ENCODE peak calls at places on chromosome 9, in eight cellular contexts. One of them, this sample, is unnamed. For H3K4me1, the result is how much of the 10 kb centered on the place peaks cover.

GRCh38 chr9:21252727-21253547 is 13.1 kb upstream of the IFNA14 start:
- DNase-seq in SK-N-SH: peak
- DNase-seq in tibial nerve: peak
- DNase-seq in neuronal stem cell: peak
- DNase-seq in psoas muscle: no peak
- DNase-seq in upper lobe of left lung: no peak
- DNase-seq in MM.1S: peak
- DNase-seq in hepatocyte: peak
- DNase-seq in this sample: no peak

GRCh38 chr9:82598254-82599039 is 464.5 kb downstream of the RASEF start:
- DNase-seq in MM.1S: no peak
- DNase-seq in tibial nerve: no peak
- DNase-seq in psoas muscle: no peak
- DNase-seq in upper lobe of left lung: no peak
- DNase-seq in hepatocyte: no peak
- DNase-seq in SK-N-SH: peak
- DNase-seq in neuronal stem cell: no peak
- DNase-seq in this sample: no peak

GRCh38 chr9:91419222-91420191 is 4.1 kb downstream of the NFIL3 start:
- DNase-seq in hepatocyte: peak
- DNase-seq in tibial nerve: peak
- DNase-seq in upper lobe of left lung: no peak
- DNase-seq in SK-N-SH: peak
- DNase-seq in MM.1S: peak
- DNase-seq in psoas muscle: peak
- DNase-seq in neuronal stem cell: no peak
- DNase-seq in this sample: no peak

GRCh38 chr9:125106285-125106893 is 36.9 kb downstream of the SCAI start:
- DNase-seq in psoas muscle: no peak
- DNase-seq in neuronal stem cell: no peak
- DNase-seq in tibial nerve: no peak
- DNase-seq in MM.1S: no peak
- DNase-seq in SK-N-SH: no peak
- DNase-seq in hepatocyte: no peak
- DNase-seq in upper lobe of left lung: no peak
- DNase-seq in this sample: no peak

GRCh38 chr9:134913713-134914500 is 3.8 kb downstream of the FCN1 start:
- DNase-seq in tibial nerve: no peak
- DNase-seq in neuronal stem cell: no peak
- DNase-seq in upper lobe of left lung: no peak
- DNase-seq in MM.1S: no peak
- DNase-seq in hepatocyte: no peak
- DNase-seq in SK-N-SH: no peak
- DNase-seq in psoas muscle: no peak
- DNase-seq in this sample: no peak

GRCh38 chr9:126347911-126348760 is 21.5 kb downstream of the MVB12B start:
- DNase-seq in neuronal stem cell: no peak
- DNase-seq in MM.1S: no peak
- DNase-seq in upper lobe of left lung: no peak
- DNase-seq in tibial nerve: no peak
- DNase-seq in hepatocyte: no peak
- DNase-seq in psoas muscle: no peak
- DNase-seq in SK-N-SH: no peak
- DNase-seq in this sample: peak

GRCh38 chr9:16794871-16795639 is 75.4 kb downstream of the BNC2 start:
- DNase-seq in psoas muscle: peak
- DNase-seq in hepatocyte: peak
- DNase-seq in neuronal stem cell: no peak
- DNase-seq in tibial nerve: peak
- DNase-seq in MM.1S: no peak
- DNase-seq in SK-N-SH: no peak
- DNase-seq in upper lobe of left lung: no peak
- DNase-seq in this sample: no peak

GRCh38 chr9:81622471-81623245 is 66.7 kb downstream of the TLE1 start:
- DNase-seq in tibial nerve: no peak
- DNase-seq in psoas muscle: no peak
- DNase-seq in SK-N-SH: no peak
- DNase-seq in upper lobe of left lung: peak
- DNase-seq in neuronal stem cell: no peak
- DNase-seq in MM.1S: no peak
- DNase-seq in hepatocyte: no peak
- DNase-seq in this sample: no peak

GRCh38 chr9:96612105-96612965 is 7.3 kb downstream of the CDC14B start:
- DNase-seq in upper lobe of left lung: no peak
- DNase-seq in tibial nerve: peak
- DNase-seq in hepatocyte: peak
- DNase-seq in SK-N-SH: peak
- DNase-seq in psoas muscle: peak
- DNase-seq in MM.1S: no peak
- DNase-seq in neuronal stem cell: peak
- DNase-seq in this sample: peak

GRCh38 chr9:31639444-31639843 is 745.0 kb upstream of the ACO1 start:
- DNase-seq in tibial nerve: no peak
- DNase-seq in upper lobe of left lung: no peak
- DNase-seq in MM.1S: no peak
- DNase-seq in neuronal stem cell: no peak
- DNase-seq in hepatocyte: no peak
- DNase-seq in SK-N-SH: no peak
- DNase-seq in psoas muscle: no peak
- DNase-seq in this sample: no peak

GRCh38 chr9:110427497-110428104 is 89.9 kb upstream of the TXNDC8 start:
- DNase-seq in hepatocyte: peak
- DNase-seq in psoas muscle: peak
- DNase-seq in SK-N-SH: peak
- DNase-seq in MM.1S: peak
- DNase-seq in upper lobe of left lung: no peak
- DNase-seq in tibial nerve: peak
- DNase-seq in neuronal stem cell: peak
- DNase-seq in this sample: no peak

GRCh38 chr9:123283455-123283854 is 15.1 kb upstream of the STRBP start:
- DNase-seq in neuronal stem cell: no peak
- DNase-seq in psoas muscle: no peak
- DNase-seq in MM.1S: no peak
- DNase-seq in SK-N-SH: no peak
- DNase-seq in tibial nerve: no peak
- DNase-seq in hepatocyte: no peak
- DNase-seq in upper lobe of left lung: no peak
- DNase-seq in this sample: no peak

GRCh38 chr9:2486988-2487387 is 134.6 kb upstream of the VLDLR start:
- DNase-seq in upper lobe of left lung: no peak
- DNase-seq in neuronal stem cell: no peak
- DNase-seq in SK-N-SH: no peak
- DNase-seq in psoas muscle: no peak
- DNase-seq in hepatocyte: no peak
- DNase-seq in MM.1S: no peak
- DNase-seq in tibial nerve: no peak
- DNase-seq in this sample: no peak

GRCh38 chr9:123453904-123454321 is 97.9 kb downstream of the CRB2 start:
- DNase-seq in tibial nerve: no peak
- DNase-seq in upper lobe of left lung: no peak
- DNase-seq in SK-N-SH: no peak
- DNase-seq in MM.1S: no peak
- DNase-seq in neuronal stem cell: no peak
- DNase-seq in hepatocyte: no peak
- DNase-seq in psoas muscle: no peak
- DNase-seq in this sample: peak

GRCh38 chr9:112245126-112245525 is 70.0 kb upstream of the SUSD1 start:
- DNase-seq in neuronal stem cell: no peak
- DNase-seq in MM.1S: no peak
- DNase-seq in psoas muscle: no peak
- DNase-seq in upper lobe of left lung: no peak
- DNase-seq in hepatocyte: no peak
- DNase-seq in SK-N-SH: no peak
- DNase-seq in tibial nerve: no peak
- DNase-seq in this sample: no peak

GRCh38 chr9:128340691-128341434 is 536 bp downstream of the SLC27A4 start:
- DNase-seq in tibial nerve: no peak
- DNase-seq in upper lobe of left lung: no peak
- DNase-seq in psoas muscle: no peak
- DNase-seq in SK-N-SH: peak
- DNase-seq in neuronal stem cell: no peak
- DNase-seq in hepatocyte: peak
- DNase-seq in MM.1S: peak
- DNase-seq in this sample: no peak

GRCh38 chr9:129160712-129161533 is 17.1 kb downstream of the IER5L start:
- DNase-seq in MM.1S: no peak
- DNase-seq in hepatocyte: no peak
- DNase-seq in upper lobe of left lung: no peak
- DNase-seq in psoas muscle: no peak
- DNase-seq in tibial nerve: no peak
- DNase-seq in neuronal stem cell: no peak
- DNase-seq in SK-N-SH: no peak
- DNase-seq in this sample: no peak

GRCh38 chr9:136241540-136241939 is 4.1 kb downstream of the QSOX2 start:
- DNase-seq in SK-N-SH: no peak
- DNase-seq in tibial nerve: no peak
- DNase-seq in MM.1S: no peak
- DNase-seq in upper lobe of left lung: peak
- DNase-seq in hepatocyte: no peak
- DNase-seq in neuronal stem cell: no peak
- DNase-seq in psoas muscle: no peak
- DNase-seq in this sample: no peak
- H3K4me1 ChIP-seq in SK-N-SH: under half
- H3K4me1 ChIP-seq in tibial nerve: under half
- H3K4me1 ChIP-seq in MM.1S: under half
- H3K4me1 ChIP-seq in upper lobe of left lung: under half
- H3K4me1 ChIP-seq in hepatocyte: under half
- H3K4me1 ChIP-seq in neuronal stem cell: under half
- H3K4me1 ChIP-seq in psoas muscle: under half
- H3K4me1 ChIP-seq in this sample: under half

DNA sequence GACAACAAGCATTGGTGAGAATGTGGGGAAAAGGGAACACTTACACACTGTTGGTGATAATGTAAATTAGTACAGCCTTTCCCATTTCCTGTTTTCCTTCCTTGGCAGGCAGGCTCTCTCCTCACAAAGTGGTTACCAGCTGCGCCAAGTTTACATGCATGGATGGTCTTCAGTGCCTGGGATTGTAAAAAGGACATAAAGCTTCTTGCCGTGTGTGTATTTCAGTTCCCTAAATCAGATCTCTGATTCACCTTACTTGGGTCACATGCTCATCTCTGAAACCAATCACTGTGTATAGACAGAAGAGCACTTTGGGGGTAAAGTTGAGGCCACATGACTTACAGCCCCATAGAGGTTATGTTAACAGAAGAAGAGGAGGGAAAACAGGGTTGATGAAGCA is 92.8 kb downstream of the CAVIN4 start:
- DNase-seq in SK-N-SH: no peak
- DNase-seq in neuronal stem cell: no peak
- DNase-seq in psoas muscle: no peak
- DNase-seq in tibial nerve: no peak
- DNase-seq in MM.1S: no peak
- DNase-seq in hepatocyte: no peak
- DNase-seq in upper lobe of left lung: no peak
- DNase-seq in this sample: no peak
- H3K4me3 ChIP-seq in SK-N-SH: no peak
- H3K4me3 ChIP-seq in neuronal stem cell: no peak
- H3K4me3 ChIP-seq in psoas muscle: no peak
- H3K4me3 ChIP-seq in tibial nerve: no peak
- H3K4me3 ChIP-seq in MM.1S: no peak
- H3K4me3 ChIP-seq in hepatocyte: no peak
- H3K4me3 ChIP-seq in upper lobe of left lung: no peak
- H3K4me3 ChIP-seq in this sample: no peak

DNA sequence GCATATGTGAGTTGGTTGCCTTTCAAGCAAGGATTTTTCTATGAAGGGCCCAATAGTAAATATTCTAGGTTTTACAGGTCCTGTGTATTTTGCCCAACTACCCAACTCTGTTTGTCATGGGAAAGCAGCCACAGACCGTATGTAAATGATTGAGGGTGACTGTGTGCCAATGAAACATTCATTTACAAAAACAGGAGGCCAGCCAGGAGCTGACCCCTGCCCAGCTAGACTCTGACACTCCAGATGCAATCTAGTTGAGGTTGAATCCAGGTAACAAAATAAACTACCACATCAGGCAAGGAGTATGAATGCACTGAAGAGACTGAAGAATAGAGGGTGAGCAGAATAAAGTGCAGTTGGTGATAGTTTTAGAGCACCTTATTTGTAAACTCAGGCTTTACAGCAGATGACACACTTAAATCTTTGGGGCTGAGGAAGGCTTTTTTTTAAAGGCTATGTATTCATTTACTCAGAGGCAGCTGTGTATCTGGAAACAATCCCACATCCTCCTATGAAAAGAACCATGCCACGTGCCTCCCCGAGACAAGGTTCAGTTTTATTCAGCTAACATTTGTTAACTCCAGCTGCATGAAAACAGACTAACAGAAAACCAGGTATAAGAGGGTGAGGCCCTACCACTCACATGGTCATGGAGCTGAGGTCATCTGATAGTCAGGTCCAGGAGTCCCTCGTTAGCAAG is 60.7 kb downstream of the SLC1A1 start:
- DNase-seq in hepatocyte: peak
- DNase-seq in MM.1S: no peak
- DNase-seq in tibial nerve: no peak
- DNase-seq in psoas muscle: no peak
- DNase-seq in upper lobe of left lung: no peak
- DNase-seq in SK-N-SH: no peak
- DNase-seq in neuronal stem cell: no peak
- DNase-seq in this sample: no peak
- H3K4me1 ChIP-seq in hepatocyte: under half
- H3K4me1 ChIP-seq in MM.1S: under half
- H3K4me1 ChIP-seq in tibial nerve: under half
- H3K4me1 ChIP-seq in psoas muscle: under half
- H3K4me1 ChIP-seq in upper lobe of left lung: under half
- H3K4me1 ChIP-seq in SK-N-SH: under half
- H3K4me1 ChIP-seq in neuronal stem cell: under half
- H3K4me1 ChIP-seq in this sample: under half

DNA sequence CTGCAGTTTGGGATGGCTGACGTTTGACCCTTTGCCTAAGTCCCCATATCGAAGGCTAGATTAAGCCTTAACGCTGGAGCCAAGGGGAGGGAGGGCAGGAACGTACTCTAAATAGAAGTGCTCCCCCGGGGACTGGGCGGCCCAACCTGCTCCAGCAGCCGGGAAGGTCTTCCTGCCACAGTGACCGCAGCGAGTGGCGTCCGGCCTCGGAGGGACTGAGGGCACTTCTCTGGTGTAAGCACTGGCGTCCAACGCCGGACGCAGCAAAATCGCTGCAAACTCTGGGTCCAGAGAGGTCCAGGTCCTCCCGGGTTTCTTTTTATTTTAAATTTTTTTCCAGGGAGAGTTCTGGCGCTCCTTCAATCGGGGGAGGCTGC is 505 bp upstream of the ACER2 start:
- DNase-seq in hepatocyte: no peak
- DNase-seq in SK-N-SH: no peak
- DNase-seq in tibial nerve: peak
- DNase-seq in upper lobe of left lung: no peak
- DNase-seq in neuronal stem cell: no peak
- DNase-seq in psoas muscle: peak
- DNase-seq in MM.1S: no peak
- DNase-seq in this sample: no peak
- H3K4me3 ChIP-seq in hepatocyte: peak
- H3K4me3 ChIP-seq in SK-N-SH: peak
- H3K4me3 ChIP-seq in tibial nerve: peak
- H3K4me3 ChIP-seq in upper lobe of left lung: peak
- H3K4me3 ChIP-seq in neuronal stem cell: peak
- H3K4me3 ChIP-seq in psoas muscle: peak
- H3K4me3 ChIP-seq in MM.1S: no peak
- H3K4me3 ChIP-seq in this sample: peak

GRCh38 chr9:120902286-120902685 is 24.3 kb downstream of the TRAF1 start:
- DNase-seq in tibial nerve: no peak
- DNase-seq in neuronal stem cell: no peak
- DNase-seq in hepatocyte: no peak
- DNase-seq in SK-N-SH: no peak
- DNase-seq in upper lobe of left lung: no peak
- DNase-seq in psoas muscle: no peak
- DNase-seq in MM.1S: no peak
- DNase-seq in this sample: no peak
- H3K4me1 ChIP-seq in tibial nerve: under half
- H3K4me1 ChIP-seq in neuronal stem cell: under half
- H3K4me1 ChIP-seq in hepatocyte: under half
- H3K4me1 ChIP-seq in SK-N-SH: under half
- H3K4me1 ChIP-seq in upper lobe of left lung: under half
- H3K4me1 ChIP-seq in psoas muscle: under half
- H3K4me1 ChIP-seq in MM.1S: half or more
- H3K4me1 ChIP-seq in this sample: under half